ENCODE peak calls at places on chromosomes 1 and 21, in four cellular contexts. K is HCT116, U is HepG2, M is SK-N-SH. Q is an unnamed sample.
A peak's percentile ranks its signal among the peaks of the same experiment; 100 is the strongest.

GRCh38 chr1:1141911-1142250 is 26.0 kb upstream of the C1orf159 start:
- DNase-seq in K (no peak), U (no peak), M (no peak), Q (no peak)

GRCh38 chr1:45924736-45925135 is 121.3 kb downstream of the MAST2 start:
- DNase-seq in K (no peak), U (no peak), M (no peak), Q (no peak)

GRCh38 chr1:87296220-87296619 is 32.5 kb upstream of the LMO4 start:
- DNase-seq in K (no peak), U (no peak), M (no peak), Q (no peak)

GRCh38 chr1:37954316-37954971 is 7.6 kb upstream of the INPP5B start:
- DNase-seq in K (no peak), U (peak; percentile 58), M (no peak), Q (no peak)

GRCh38 chr1:23444104-23444533 is 19.6 kb upstream of the TCEA3 start:
- DNase-seq in K (no peak), U (no peak), M (no peak), Q (no peak)

GRCh38 chr1:212162635-212163034 is 122.6 kb upstream of the PPP2R5A start:
- DNase-seq in K (no peak), U (no peak), M (no peak), Q (no peak)

GRCh38 chr1:80656011-80656627 is 1144.6 kb upstream of the ADGRL2 start:
- DNase-seq in K (peak; percentile 13), U (peak; percentile 41), M (peak; percentile 22), Q (no peak)

GRCh38 chr1:18491168-18491567 is 10.4 kb downstream of the KLHDC7A start:
- DNase-seq in K (no peak), U (no peak), M (no peak), Q (no peak)

GRCh38 chr1:14576155-14576554 is 22.3 kb upstream of the KAZN start:
- DNase-seq in K (no peak), U (no peak), M (no peak), Q (no peak)

GRCh38 chr21:41171210-41171609 is 3.2 kb downstream of the BACE2 start:
- DNase-seq in K (no peak), U (no peak), M (no peak), Q (no peak)

GRCh38 chr1:6090288-6090687 is 44.6 kb downstream of the KCNAB2 start:
- DNase-seq in K (no peak), U (no peak), M (no peak), Q (no peak)

GRCh38 chr1:63705058-63705457 is 68.8 kb upstream of the ROR1 start:
- DNase-seq in K (no peak), U (peak; percentile 30), M (no peak), Q (no peak)

GRCh38 chr1:204340137-204340536 is 19.6 kb downstream of the PLEKHA6 start:
- DNase-seq in K (no peak), U (no peak), M (no peak), Q (no peak)

GRCh38 chr1:41003127-41003639 is 18.3 kb downstream of the SLFNL1 start:
- DNase-seq in K (no peak), U (no peak), M (no peak), Q (no peak)

GRCh38 chr21:36700961-36701911 is 2.3 kb downstream of the SIM2 start:
- DNase-seq in K (no peak), U (no peak), M (peak; percentile 51), Q (no peak)

GRCh38 chr1:241391926-241392710 is 35.1 kb upstream of the RGS7 start:
- DNase-seq in K (no peak), U (no peak), M (no peak), Q (no peak)

GRCh38 chr1:204574856-204575145 is 58.6 kb downstream of the MDM4 start:
- DNase-seq in K (no peak), U (no peak), M (peak; percentile 82), Q (no peak)

GRCh38 chr21:39676054-39676771 is 63.5 kb downstream of the B3GALT5 start:
- DNase-seq in K (no peak), U (peak; percentile 17), M (peak; percentile 88), Q (no peak)

GRCh38 chr1:94821636-94822305 is 1.6 kb downstream of the SLC44A3 start:
- DNase-seq in K (no peak), U (peak; percentile 74), M (peak; percentile 28), Q (no peak)

GRCh38 chr1:78540056-78540455 is 49.3 kb downstream of the PTGFR start:
- DNase-seq in K (no peak), U (no peak), M (no peak), Q (no peak)

GRCh38 chr1:209900734-209901133 is 37.3 kb upstream of the SYT14 start:
- DNase-seq in K (no peak), U (no peak), M (peak; percentile 10), Q (no peak)

GRCh38 chr1:59565611-59566410 is 248.9 kb upstream of the HOOK1 start:
- DNase-seq in K (no peak), U (no peak), M (no peak), Q (no peak)

GRCh38 chr1:154959448-154959825 is 2.1 kb downstream of the PYGO2 start:
- DNase-seq in K (no peak), U (no peak), M (no peak), Q (no peak)

GRCh38 chr1:198153103-198153502 is 3.7 kb upstream of the NEK7 start:
- DNase-seq in K (no peak), U (no peak), M (no peak), Q (no peak)

GRCh38 chr1:202687819-202688218 is 22.4 kb downstream of the SYT2 start:
- DNase-seq in K (no peak), U (no peak), M (no peak), Q (no peak)

GRCh38 chr1:20376880-20377494 is 86.3 kb downstream of the VWA5B1 start:
- DNase-seq in K (peak; percentile 21), U (peak; percentile 10), M (peak; percentile 75), Q (peak; percentile 28)

GRCh38 chr21:26423506-26423905 is 149.6 kb downstream of the CYYR1 start:
- DNase-seq in K (no peak), U (no peak), M (no peak), Q (no peak)

GRCh38 chr21:23613014-23613413 is 1994.3 kb downstream of the MRPL39 start:
- DNase-seq in K (no peak), U (no peak), M (no peak), Q (no peak)

GRCh38 chr1:180230791-180231505 is 884 bp downstream of the LHX4 start:
- DNase-seq in K (no peak), U (no peak), M (peak; percentile 52), Q (no peak)

GRCh38 chr1:116989851-116990250 is 11.7 kb upstream of the CD101 start:
- DNase-seq in K (no peak), U (no peak), M (no peak), Q (no peak)

GRCh38 chr1:230832466-230832865 is 35.9 kb downstream of the C1orf198 start:
- DNase-seq in K (no peak), U (no peak), M (no peak), Q (no peak)

GRCh38 chr1:19369396-19370090 is 57.4 kb downstream of the SLC66A1 start:
- DNase-seq in K (no peak), U (no peak), M (peak; percentile 50), Q (no peak)

GRCh38 chr1:62068302-62068936 is 126.2 kb upstream of the L1TD1 start:
- DNase-seq in K (no peak), U (no peak), M (no peak), Q (no peak)

GRCh38 chr1:62068978-62069377 is 125.7 kb upstream of the L1TD1 start:
- DNase-seq in K (no peak), U (no peak), M (no peak), Q (no peak)

GRCh38 chr1:62071695-62072094 is 123.0 kb upstream of the L1TD1 start:
- DNase-seq in K (no peak), U (no peak), M (no peak), Q (no peak)

GRCh38 chr1:62066713-62067112 is 127.9 kb upstream of the L1TD1 start:
- DNase-seq in K (no peak), U (no peak), M (no peak), Q (no peak)

GRCh38 chr1:62070384-62071011 is 124.2 kb upstream of the L1TD1 start:
- DNase-seq in K (no peak), U (no peak), M (peak; percentile 39), Q (no peak)
- TF ChIP-seq CTCF in K (peak; percentile 54), U (peak; percentile 31), M (peak; percentile 76), Q (peak; percentile 72)

GRCh38 chr1:165025805-165026204 is 330.7 kb downstream of the LMX1A start:
- DNase-seq in K (no peak), U (no peak), M (no peak), Q (no peak)
- TF ChIP-seq REST in K (no peak), U (no peak), M (no peak), Q (no peak)

DNA sequence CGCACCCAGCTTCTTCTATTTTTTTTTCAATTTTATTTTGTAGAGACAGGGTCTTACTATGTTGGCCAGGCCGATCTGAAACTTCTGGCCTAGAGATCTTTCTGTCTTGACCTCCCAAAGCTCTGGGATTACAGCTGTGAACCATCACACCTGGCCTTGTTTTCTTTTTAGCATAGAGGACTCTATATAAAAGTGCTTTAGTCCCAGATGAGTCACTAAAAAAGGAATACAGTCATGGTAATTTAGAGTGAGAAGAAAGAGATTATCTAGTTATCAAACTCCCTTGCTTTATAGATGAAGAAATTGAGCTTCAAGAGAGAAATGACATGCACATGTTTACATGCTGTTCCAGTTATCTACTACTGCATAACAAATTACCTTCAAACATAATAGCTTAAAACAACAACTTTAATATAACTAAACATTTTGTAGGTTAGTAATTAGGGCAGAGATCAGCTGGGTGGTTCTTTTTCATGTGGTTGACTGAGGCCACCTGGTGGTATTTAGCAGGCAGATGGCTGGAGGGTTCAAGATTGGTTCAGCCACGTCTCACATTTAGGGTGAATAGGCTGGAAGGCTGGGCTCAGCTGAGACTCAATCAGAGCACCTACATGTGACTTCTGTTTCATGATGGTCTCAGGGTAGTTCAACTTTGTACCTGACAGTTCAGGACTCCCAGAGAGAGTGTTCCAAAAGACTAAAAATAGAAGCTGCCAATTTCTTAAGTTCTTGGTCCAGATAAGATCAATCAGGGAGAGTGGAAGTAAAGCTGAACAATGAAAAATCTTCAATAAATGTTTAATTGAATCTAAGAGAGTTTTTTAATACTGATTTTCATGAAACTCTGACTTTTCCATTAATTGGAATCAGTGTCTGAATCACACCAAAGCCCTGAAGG is 16.9 kb upstream of the MTF2 start:
- DNase-seq in K (peak; percentile 47), U (peak; percentile 54), M (peak; percentile 51), Q (no peak)
- TF ChIP-seq SIN3A in K (no peak), U (no peak), M (no peak), Q (no peak)

DNA sequence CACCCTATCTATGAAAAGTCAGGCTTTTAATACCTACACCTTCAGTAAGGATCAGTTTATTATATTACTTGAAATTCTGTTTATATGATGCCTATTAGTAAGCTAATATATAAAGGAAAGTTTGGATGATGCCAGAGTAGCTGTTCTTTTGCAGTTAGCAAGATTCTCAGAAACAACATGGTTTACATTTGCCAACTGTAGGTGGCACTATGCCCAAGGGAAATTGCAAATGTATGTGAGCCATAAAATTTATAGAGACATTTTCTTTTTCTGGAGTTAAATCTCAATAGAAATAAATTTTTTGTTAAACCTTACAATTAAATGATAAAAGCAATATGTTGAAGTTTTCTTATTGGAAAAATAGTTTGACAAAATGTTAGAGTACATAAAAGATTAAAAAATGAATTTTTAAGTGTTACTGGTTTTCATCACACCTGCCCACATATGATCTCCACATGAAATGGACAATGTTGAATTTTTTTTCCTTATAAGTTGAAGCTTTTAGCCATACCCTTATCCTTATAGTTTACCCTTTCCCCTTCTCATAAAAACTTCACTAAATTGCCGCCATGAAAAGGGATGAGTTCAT is 32.1 kb upstream of the EPHX4 start:
- DNase-seq in K (peak; percentile 33), U (peak; percentile 35), M (peak; percentile 43), Q (peak; percentile 22)
- TF ChIP-seq CTCF in K (peak; percentile 63), U (peak; percentile 62), M (peak; percentile 78), Q (peak; percentile 61)